ENCODE peak calls at places on chromosomes 2 and 18, in four cellular contexts. R, X, B and K are unnamed samples.

GRCh38 chr2:174124171-174124570 is 124.2 kb downstream of the OLA1 start:
- DNase-seq in X (no peak), B (no peak), R (no peak), K (no peak)

GRCh38 chr18:44715245-44715644 is 34.6 kb downstream of the SETBP1 start:
- DNase-seq in B (no peak), X (peak; percentile 90), R (peak; percentile 47), K (no peak)

GRCh38 chr2:118202707-118203303 is 114.5 kb downstream of the INSIG2 start:
- DNase-seq in B (peak; percentile 35), R (peak; percentile 34), X (peak; percentile 28), K (peak; percentile 56)

GRCh38 chr18:65754121-65754520 is 3.3 kb downstream of the CDH7 start:
- DNase-seq in R (no peak), X (no peak), B (no peak), K (peak; percentile 8)

GRCh38 chr2:188725981-188726380 is 248.2 kb upstream of the COL3A1 start:
- DNase-seq in B (no peak), R (no peak), X (peak; percentile 18), K (peak; percentile 35)

GRCh38 chr18:73340135-73340934 is 472.5 kb upstream of the NETO1 start:
- DNase-seq in R (no peak), X (peak; percentile 33), B (no peak), K (peak; percentile 18)

GRCh38 chr18:59051470-59052165 is 88.1 kb upstream of the SEC11C start:
- DNase-seq in X (peak; percentile 7), R (no peak), B (no peak), K (peak; percentile 91)

GRCh38 chr18:54140641-54141040 is 83.8 kb downstream of the MBD2 start:
- DNase-seq in R (no peak), B (no peak), X (peak; percentile 48), K (no peak)

GRCh38 chr2:3387644-3388411 is 8.3 kb downstream of the TRAPPC12 start:
- DNase-seq in X (no peak), R (no peak), B (no peak), K (no peak)

GRCh38 chr2:121625953-121626352 is 23.3 kb downstream of the CLASP1 start:
- DNase-seq in B (no peak), R (no peak), X (no peak), K (no peak)